ENCODE peak calls at places on chromosomes 16 and 17, in five cellular contexts. A is neuronal stem cell, V is H9, J is mesenchymal stem cell, I is mesendoderm. W is an unnamed sample.
A peak's percentile ranks its signal among the peaks of the same experiment; 100 is the strongest.

GRCh38 chr17:60168654-60169053 is 18.9 kb downstream of the CA4 start:
- DNase-seq in A (no peak), V (peak; percentile 50), J (no peak), I (no peak), W (no peak)

GRCh38 chr16:5025171-5025632 is 8.5 kb downstream of the NAGPA start:
- DNase-seq in A (peak; percentile 46), V (peak; percentile 85), J (no peak), I (peak; percentile 75), W (no peak)

GRCh38 chr17:74768069-74768762 is 7.9 kb downstream of the NAT9 start:
- DNase-seq in A (no peak), V (no peak), J (no peak), I (no peak), W (peak; percentile 73)

GRCh38 chr16:31480851-31481250 is 2.1 kb upstream of the SLC5A2 start:
- DNase-seq in A (no peak), V (no peak), J (no peak), I (no peak), W (no peak)

GRCh38 chr16:64225696-64226095 is 896.2 kb downstream of the CDH11 start:
- DNase-seq in A (no peak), V (no peak), J (no peak), I (no peak), W (peak; percentile 1)

GRCh38 chr17:55245986-55246385 is 18.8 kb upstream of the HLF start:
- DNase-seq in A (no peak), V (no peak), J (no peak), I (no peak), W (no peak)

GRCh38 chr16:68134644-68135043 is 49.5 kb downstream of the NFATC3 start:
- DNase-seq in A (no peak), V (no peak), J (no peak), I (no peak), W (no peak)

GRCh38 chr16:87851601-87852000 is 17.7 kb downstream of the SLC7A5 start:
- DNase-seq in A (no peak), V (no peak), J (no peak), I (peak; percentile 75), W (no peak)

GRCh38 chr17:44898768-44899073 is 524 bp downstream of the EFTUD2 start:
- DNase-seq in A (no peak), V (no peak), J (no peak), I (no peak), W (no peak)

GRCh38 chr16:9854665-9855064 is 327.6 kb downstream of the GRIN2A start:
- DNase-seq in A (no peak), V (no peak), J (no peak), I (no peak), W (no peak)

GRCh38 chr17:30173649-30174048 is 57.0 kb downstream of the NSRP1 start:
- DNase-seq in A (no peak), V (no peak), J (no peak), I (no peak), W (no peak)

GRCh38 chr17:60748232-60748631 is 70.6 kb downstream of the BCAS3 start:
- DNase-seq in A (no peak), V (no peak), J (no peak), I (no peak), W (no peak)

GRCh38 chr17:42285346-42286050 is 2.8 kb upstream of the STAT5A start:
- DNase-seq in A (no peak), V (peak; percentile 16), J (no peak), I (no peak), W (no peak)

GRCh38 chr16:931651-932500 is 38.9 kb downstream of the LMF1 start:
- DNase-seq in A (no peak), V (no peak), J (no peak), I (no peak), W (no peak)

GRCh38 chr17:31099051-31099450 is 4.3 kb downstream of the NF1 start:
- DNase-seq in A (no peak), V (no peak), J (no peak), I (no peak), W (peak; percentile 31)

GRCh38 chr17:15998031-15998574 is 1.4 kb downstream of the ZSWIM7 start:
- DNase-seq in A (no peak), V (no peak), J (no peak), I (no peak), W (no peak)

GRCh38 chr17:30957741-30958140 is 13.1 kb upstream of the RNF135 start:
- DNase-seq in A (no peak), V (no peak), J (no peak), I (no peak), W (no peak)

GRCh38 chr16:79997257-79997656 is 396.7 kb upstream of the MAF start:
- DNase-seq in A (no peak), V (peak; percentile 37), J (peak; percentile 15), I (peak; percentile 44), W (peak; percentile 26)

GRCh38 chr16:12390074-12390473 is 413.5 kb downstream of the SNX29 start:
- DNase-seq in A (no peak), V (no peak), J (no peak), I (no peak), W (peak; percentile 71)

GRCh38 chr16:20409398-20410152 is at the start of gene ACSM5:
- DNase-seq in A (no peak), V (no peak), J (no peak), I (peak; percentile 49), W (no peak)

GRCh38 chr17:28395968-28396367 is 10.0 kb downstream of the SLC46A1 start:
- DNase-seq in A (no peak), V (no peak), J (no peak), I (no peak), W (no peak)

GRCh38 chr16:75011634-75012307 is 12.9 kb downstream of the ZNRF1 start:
- DNase-seq in A (no peak), V (no peak), J (peak; percentile 86), I (no peak), W (peak; percentile 92)

GRCh38 chr16:54577566-54578180 is 291.1 kb upstream of the IRX3 start:
- DNase-seq in A (no peak), V (peak; percentile 40), J (no peak), I (peak; percentile 40), W (no peak)

GRCh38 chr16:10191096-10191495 is 8.9 kb upstream of the GRIN2A start:
- DNase-seq in A (no peak), V (no peak), J (no peak), I (no peak), W (no peak)

GRCh38 chr17:15039366-15039765 is 225.8 kb downstream of the PMP22 start:
- DNase-seq in A (no peak), V (no peak), J (no peak), I (peak; percentile 89), W (no peak)

GRCh38 chr16:4091638-4092037 is 24.6 kb downstream of the ADCY9 start:
- DNase-seq in A (no peak), V (no peak), J (no peak), I (no peak), W (no peak)

GRCh38 chr17:56727876-56728617 is 105.7 kb downstream of the C17orf67 start:
- DNase-seq in A (no peak), V (no peak), J (no peak), I (no peak), W (no peak)

DNA sequence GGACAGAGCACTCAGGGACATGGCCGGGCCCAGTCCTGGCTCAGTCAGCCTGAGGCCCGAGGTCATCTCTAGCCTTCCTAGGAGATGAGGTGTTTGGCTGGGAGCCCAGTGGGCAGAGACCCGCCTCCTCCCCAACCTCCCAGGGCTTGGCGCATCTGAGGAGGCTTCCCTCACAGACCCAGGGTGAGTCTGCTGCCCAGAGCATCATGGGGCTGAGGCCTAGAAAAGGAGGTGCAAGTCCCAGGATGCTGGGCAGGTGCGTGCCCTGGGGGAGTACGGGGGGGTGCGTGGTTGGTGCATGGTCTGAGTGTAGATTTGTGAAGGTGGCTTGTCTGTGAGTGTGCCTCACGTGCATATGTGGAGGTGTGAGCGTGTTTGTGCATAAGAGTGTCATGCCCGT is 4.7 kb downstream of the PDE6G start:
- DNase-seq in A (no peak), V (peak; percentile 32), J (peak; percentile 65), I (no peak), W (peak; percentile 93)
- H2BK15ac ChIP-seq in A (no peak overlapping the region), V (no peak overlapping the region), J (no peak overlapping the region), I (no peak overlapping the region), W (no peak overlapping the region)

DNA sequence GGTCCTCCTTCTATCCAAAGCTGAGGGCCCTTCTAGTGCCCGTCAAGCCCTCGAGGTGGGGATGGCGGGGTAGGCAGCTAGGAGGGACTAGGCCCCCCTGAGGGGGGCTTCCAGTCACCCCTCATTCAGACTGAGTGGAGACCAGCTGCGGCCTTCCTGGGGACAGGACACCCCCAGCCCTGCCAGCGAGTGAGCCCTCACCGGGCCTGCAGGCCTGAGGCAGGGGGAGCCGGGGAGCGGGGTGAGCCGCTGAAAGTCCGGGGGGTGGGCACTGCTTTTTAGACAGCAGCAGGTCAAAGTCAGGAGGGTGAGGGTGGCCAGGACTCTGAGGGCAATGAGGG is 8.7 kb upstream of the KREMEN2 start:
- DNase-seq in A (no peak), V (no peak), J (no peak), I (no peak), W (no peak)
- H3K4ac ChIP-seq in A (no peak overlapping the region), V (no peak overlapping the region), J (no peak overlapping the region), I (no peak overlapping the region), W (no peak overlapping the region)

GRCh38 chr17:50532452-50533024 is at the start of gene EPN3:
- DNase-seq in A (no peak), V (peak; percentile 88), J (no peak), I (peak; percentile 79), W (no peak)

GRCh38 chr17:50534222-50534978 is 1.9 kb downstream of the EPN3 start:
- DNase-seq in A (no peak), V (peak; percentile 76), J (peak; percentile 34), I (peak; percentile 62), W (no peak)

GRCh38 chr17:50531428-50532025 is 1.0 kb upstream of the EPN3 start:
- DNase-seq in A (no peak), V (no peak), J (no peak), I (no peak), W (no peak)

GRCh38 chr17:50533720-50534148 is 1.2 kb downstream of the EPN3 start:
- DNase-seq in A (no peak), V (no peak), J (no peak), I (no peak), W (peak; percentile 33)

GRCh38 chr17:50533185-50533584 is 650 bp downstream of the EPN3 start:
- DNase-seq in A (no peak), V (no peak), J (no peak), I (peak; percentile 52), W (no peak)
- H2BK15ac ChIP-seq in A (peak overlapping the region; percentile 11), V (no peak overlapping the region), J (no peak overlapping the region), I (no peak overlapping the region), W (no peak overlapping the region)

GRCh38 chr17:6279659-6280058 is 155.3 kb downstream of the AIPL1 start:
- DNase-seq in A (no peak), V (peak; percentile 94), J (no peak), I (peak; percentile 86), W (no peak)
- H3K4ac ChIP-seq in A (no peak overlapping the region), V (no peak overlapping the region), J (no peak overlapping the region), I (no peak overlapping the region), W (no peak overlapping the region)

W was measured in IMR-90.